ENCODE peak calls at places on chromosome 20, in nine cellular contexts. Y, K, N, O, T, X, E, B and F are unnamed samples.

GRCh38 chr20:42093542-42094440 is 475.6 kb upstream of the CHD6 start:
- DNase-seq in K (no peak), N (peak), E (no peak), Y (no peak), X (no peak), T (no peak), O (no peak), B (no peak), F (no peak)

GRCh38 chr20:37081717-37082289 is 14.0 kb downstream of the RBL1 start:
- DNase-seq in T (no peak), O (no peak), B (peak), E (peak), K (peak), X (no peak), Y (peak), N (peak), F (peak)

GRCh38 chr20:46030290-46031013 is 1.4 kb downstream of the SLC12A5 start:
- DNase-seq in N (no peak), E (no peak), X (peak), Y (no peak), O (no peak), B (no peak), K (no peak), T (no peak), F (no peak)

GRCh38 chr20:13898012-13898612 is 92.3 kb downstream of the SEL1L2 start:
- DNase-seq in Y (no peak), B (no peak), O (no peak), E (peak), K (no peak), T (no peak), N (no peak), X (no peak), F (no peak)

GRCh38 chr20:8389381-8390368 is 257.6 kb downstream of the PLCB1 start:
- DNase-seq in N (peak), X (no peak), B (no peak), T (no peak), K (no peak), O (no peak), Y (no peak), E (peak), F (no peak)

GRCh38 chr20:44522841-44523240 is 971 bp upstream of the SERINC3 start:
- DNase-seq in B (no peak), X (no peak), K (no peak), O (no peak), E (no peak), Y (no peak), T (no peak), N (no peak), F (no peak)

GRCh38 chr20:1830240-1830639 is 65.0 kb upstream of the SIRPA start:
- DNase-seq in E (no peak), Y (no peak), N (peak), T (no peak), X (no peak), B (no peak), O (no peak), K (no peak), F (no peak)

GRCh38 chr20:8877294-8877693 is 191.6 kb upstream of the PLCB4 start:
- DNase-seq in T (no peak), B (no peak), K (no peak), O (no peak), E (no peak), Y (no peak), N (no peak), X (no peak), F (no peak)

GRCh38 chr20:17797163-17797562 is 97.4 kb downstream of the BANF2 start:
- DNase-seq in O (no peak), X (no peak), Y (no peak), E (no peak), T (no peak), B (no peak), K (no peak), N (no peak), F (no peak)

GRCh38 chr20:29740951-29741593 is 1516.4 kb upstream of the DEFB115 start:
- DNase-seq in O (peak), E (no peak), K (no peak), X (peak), B (no peak), N (no peak), Y (peak), T (no peak), F (peak)

GRCh38 chr20:2259731-2260130 is 36.1 kb upstream of the TGM3 start:
- DNase-seq in B (no peak), N (no peak), O (no peak), K (no peak), E (no peak), Y (peak), X (no peak), T (no peak), F (no peak)

GRCh38 chr20:37364927-37365272 is 19.0 kb downstream of the SRC start:
- DNase-seq in K (no peak), Y (no peak), E (no peak), T (peak), X (no peak), O (no peak), B (no peak), N (no peak), F (peak)

GRCh38 chr20:49112596-49113274 is 66.6 kb downstream of the CSE1L start:
- DNase-seq in X (no peak), E (no peak), T (no peak), B (no peak), K (no peak), O (no peak), N (no peak), Y (no peak), F (no peak)

GRCh38 chr20:1656844-1657243 is 735 bp downstream of the SIRPG start:
- DNase-seq in K (no peak), X (no peak), N (no peak), T (no peak), Y (no peak), O (no peak), B (no peak), E (peak), F (no peak)

GRCh38 chr20:61186771-61187170 is 65.3 kb upstream of the CDH4 start:
- DNase-seq in N (no peak), E (no peak), T (no peak), Y (no peak), B (no peak), O (no peak), K (no peak), X (no peak), F (no peak)

GRCh38 chr20:57335392-57335791 is 5.8 kb downstream of the SPO11 start:
- DNase-seq in X (no peak), B (no peak), Y (no peak), O (no peak), E (peak), K (no peak), N (no peak), T (no peak), F (no peak)

GRCh38 chr20:25867776-25868649 is 171.4 kb upstream of the ZNF337 start:
- DNase-seq in T (peak), O (peak), X (peak), N (peak), E (no peak), Y (no peak), K (peak), B (peak), F (peak)

GRCh38 chr20:51860015-51860882 is 57.9 kb upstream of the SALL4 start:
- DNase-seq in N (no peak), B (no peak), Y (no peak), O (no peak), E (no peak), K (peak), X (no peak), T (no peak), F (no peak)

GRCh38 chr20:38168791-38169589 is 3.9 kb upstream of the TGM2 start:
- DNase-seq in K (no peak), N (no peak), B (no peak), E (peak), T (no peak), O (peak), X (no peak), Y (no peak), F (no peak)

GRCh38 chr20:50194831-50195523 is 4.3 kb downstream of the CEBPB start:
- DNase-seq in N (no peak), Y (no peak), O (no peak), K (no peak), T (peak), B (peak), E (no peak), X (no peak), F (no peak)

GRCh38 chr20:22826306-22827230 is 208.5 kb upstream of the SSTR4 start:
- DNase-seq in X (no peak), Y (peak), K (no peak), N (no peak), B (no peak), O (no peak), T (no peak), E (no peak), F (no peak)

GRCh38 chr20:57250607-57251343 is 15.7 kb downstream of the BMP7 start:
- DNase-seq in Y (no peak), E (peak), N (no peak), K (no peak), O (no peak), B (no peak), X (peak), T (no peak), F (no peak)

DNA sequence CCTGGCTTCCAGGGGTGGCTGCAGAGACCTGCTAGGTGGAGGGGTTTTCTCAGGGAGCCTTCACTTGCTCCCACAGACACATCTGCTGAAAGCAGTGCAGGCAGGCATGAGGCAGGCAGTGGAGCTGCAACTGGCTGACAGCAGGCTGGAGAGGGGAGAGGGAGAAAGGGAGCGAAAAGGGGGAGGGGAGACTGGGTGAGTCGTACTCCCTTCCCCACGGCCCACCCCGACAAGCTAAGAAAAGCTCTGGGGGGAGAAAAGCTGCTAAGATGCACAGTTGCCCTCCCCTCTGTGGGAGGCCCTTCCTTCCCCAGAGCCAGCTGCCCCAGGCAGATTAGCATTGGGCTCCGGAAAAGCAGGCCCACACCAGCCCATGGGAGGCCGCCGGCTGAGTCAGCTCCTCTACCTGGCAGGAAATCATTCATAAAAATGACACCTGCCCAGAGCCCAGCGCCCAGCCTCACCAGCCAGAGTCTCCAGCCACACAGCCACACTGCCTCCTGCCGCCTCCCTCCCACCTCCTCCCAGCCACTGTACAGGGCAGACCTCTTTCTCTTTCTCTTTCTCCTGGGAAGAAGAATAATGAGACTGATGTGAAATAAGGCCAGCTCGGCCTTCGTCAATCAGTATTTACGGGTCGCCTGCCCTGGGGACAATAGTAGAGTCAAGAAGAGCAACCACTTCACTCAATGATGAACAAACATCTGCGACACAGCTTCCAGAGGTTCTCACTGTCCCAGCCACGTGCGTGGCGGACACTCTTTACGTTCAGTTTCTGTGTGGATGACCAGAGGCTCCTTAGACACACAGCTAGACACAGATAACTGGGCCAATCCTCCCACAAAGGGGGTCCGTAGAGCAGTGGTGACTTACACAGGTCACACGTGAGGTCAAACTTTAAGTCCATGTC is 7.7 kb upstream of the C20orf203 start:
- DNase-seq in T (no peak), N (no peak), X (no peak), E (peak), Y (no peak), B (no peak), K (no peak), O (no peak), F (no peak)
- TF ChIP-seq POLR2A in T (no peak), N (no peak), X (no peak), E (no peak), Y (no peak), B (no peak), K (no peak), O (no peak), F (no peak)

GRCh38 chr20:21127201-21127981 is 1.5 kb downstream of the KIZ start:
- DNase-seq in B (no peak), Y (no peak), K (no peak), E (no peak), O (no peak), X (no peak), T (no peak), N (no peak), F (no peak)

GRCh38 chr20:21124190-21124589 is 1.7 kb upstream of the KIZ start:
- DNase-seq in E (no peak), K (no peak), B (no peak), X (no peak), T (no peak), O (no peak), N (no peak), Y (no peak), F (no peak)

GRCh38 chr20:21129861-21130260 is 4.0 kb downstream of the KIZ start:
- DNase-seq in O (no peak), Y (no peak), K (no peak), B (no peak), E (no peak), X (no peak), N (no peak), T (no peak), F (no peak)

GRCh38 chr20:21125072-21125848 is 622 bp upstream of the KIZ start:
- DNase-seq in X (no peak), O (peak), E (no peak), B (no peak), T (peak), K (peak), N (peak), Y (peak), F (peak)

DNA sequence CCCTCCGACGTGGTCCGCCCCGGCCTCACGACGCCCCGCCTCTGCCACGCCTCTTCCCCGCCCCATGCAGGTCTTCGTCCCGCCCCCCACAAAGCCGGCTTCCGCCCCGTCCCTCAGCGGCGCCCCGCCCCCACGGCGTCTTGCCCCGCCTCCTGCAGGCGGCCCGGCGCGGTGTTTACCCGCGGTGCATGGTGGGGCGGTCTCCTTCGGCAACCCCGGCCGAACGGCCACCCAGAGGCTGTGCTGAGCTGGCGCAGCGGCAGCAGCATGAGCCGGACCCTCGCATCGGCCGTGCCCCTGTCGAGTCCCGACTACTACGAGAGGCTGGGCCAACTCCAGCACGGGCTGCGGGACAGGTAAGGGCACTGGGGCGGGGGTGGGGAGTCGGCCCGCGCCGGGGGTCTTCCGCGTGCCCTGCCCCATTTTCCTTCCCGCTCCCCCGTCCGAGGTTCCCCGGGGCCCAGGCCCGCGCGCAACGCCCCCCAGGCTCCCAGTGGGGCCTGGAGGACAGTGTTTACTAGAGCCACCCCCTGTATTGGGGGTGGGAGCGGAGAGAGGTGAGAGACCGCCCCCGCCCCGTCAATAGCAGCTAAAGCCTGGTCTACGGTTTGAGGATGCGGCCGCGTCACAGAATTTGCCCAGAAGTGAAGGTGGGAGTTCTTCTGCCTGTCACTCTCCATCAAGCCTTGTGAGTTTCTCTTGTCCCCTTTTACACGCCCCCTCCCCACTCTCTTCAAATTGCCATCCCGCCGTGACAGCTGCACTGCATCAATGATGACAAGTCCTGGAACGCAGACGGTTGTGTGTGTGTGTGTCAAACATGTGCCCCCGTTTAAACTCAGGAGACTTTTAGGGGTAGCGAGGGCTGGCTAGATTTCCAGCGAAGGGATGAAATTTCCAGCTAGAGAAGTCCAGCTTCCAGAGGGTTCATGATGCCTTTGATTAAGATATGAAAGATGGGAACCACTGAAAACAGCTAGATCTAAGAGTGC is at the start of gene KIZ:
- DNase-seq in E (peak), Y (peak), X (peak), O (peak), T (peak), N (peak), K (peak), B (peak), F (peak)
- TF ChIP-seq CTCF in E (peak), Y (no peak), X (peak), O (peak), T (peak), N (peak), K (peak), B (peak), F (peak)

GRCh38 chr20:62485062-62485700 is 9.4 kb upstream of the GATA5 start:
- DNase-seq in N (peak), Y (no peak), X (peak), T (no peak), O (peak), E (no peak), K (no peak), B (no peak), F (peak)
- TF ChIP-seq POLR2A in N (no peak), Y (no peak), X (no peak), T (no peak), O (no peak), E (no peak), K (no peak), B (no peak), F (no peak)

DNA sequence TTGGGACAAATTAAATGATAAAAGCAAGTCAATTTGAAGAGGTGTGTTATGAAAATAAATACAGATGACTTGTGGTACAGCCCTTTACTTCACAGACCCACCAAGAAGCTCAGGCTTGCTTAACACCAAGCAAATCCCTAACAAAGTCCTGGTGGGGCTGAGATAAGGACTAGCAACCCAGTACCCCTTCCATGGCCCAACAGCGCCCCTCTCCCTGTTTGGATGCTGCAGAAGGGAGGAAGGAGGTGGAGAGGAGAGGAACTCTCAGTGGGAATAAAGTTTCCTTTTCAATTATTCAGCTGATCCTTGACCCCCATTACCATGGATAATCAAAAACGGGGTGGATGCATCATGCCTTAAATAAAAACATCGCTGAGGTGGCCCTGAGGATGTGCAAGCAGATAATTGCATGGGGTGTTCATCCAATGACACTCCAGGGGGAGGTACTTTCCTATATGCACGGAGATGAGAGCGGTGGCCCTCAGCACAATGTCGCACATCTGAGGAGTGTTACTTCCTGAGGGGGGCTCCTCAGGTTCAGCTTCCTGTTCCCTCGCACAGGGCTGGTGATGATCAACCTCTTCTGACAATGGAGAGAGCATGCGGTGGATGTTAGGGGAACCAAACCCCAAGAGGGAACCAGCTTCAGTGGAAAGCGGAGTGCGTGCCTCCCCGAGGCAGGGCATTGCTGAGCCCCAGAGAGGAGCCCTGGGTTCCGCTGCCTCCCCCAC is 4.4 kb upstream of the ZNF831 start:
- DNase-seq in K (peak), X (no peak), E (no peak), B (no peak), T (no peak), O (no peak), Y (peak), N (no peak), F (peak)
- TF ChIP-seq CTCF in K (no peak), X (no peak), E (no peak), B (no peak), T (no peak), O (no peak), Y (no peak), N (no peak), F (no peak)

GRCh38 chr20:53865905-53866786 is 204.2 kb downstream of the BCAS1 start:
- DNase-seq in B (peak), E (peak), T (peak), Y (no peak), N (no peak), X (no peak), O (peak), K (peak), F (peak)
- TF ChIP-seq POLR2A in B (no peak), E (no peak), T (no peak), Y (no peak), N (no peak), X (no peak), O (no peak), K (no peak), F (no peak)

GRCh38 chr20:58868795-58869194 is 16.3 kb downstream of the GNAS start:
- DNase-seq in T (no peak), K (no peak), Y (peak), B (no peak), X (no peak), E (no peak), N (peak), O (no peak), F (no peak)

GRCh38 chr20:58869662-58870227 is 17.2 kb downstream of the GNAS start:
- DNase-seq in B (no peak), X (no peak), O (no peak), N (no peak), E (no peak), K (no peak), Y (peak), T (no peak), F (no peak)

GRCh38 chr20:58867211-58867610 is 14.7 kb downstream of the GNAS start:
- DNase-seq in X (no peak), B (peak), N (no peak), Y (peak), T (no peak), E (no peak), K (no peak), O (no peak), F (no peak)

DNA sequence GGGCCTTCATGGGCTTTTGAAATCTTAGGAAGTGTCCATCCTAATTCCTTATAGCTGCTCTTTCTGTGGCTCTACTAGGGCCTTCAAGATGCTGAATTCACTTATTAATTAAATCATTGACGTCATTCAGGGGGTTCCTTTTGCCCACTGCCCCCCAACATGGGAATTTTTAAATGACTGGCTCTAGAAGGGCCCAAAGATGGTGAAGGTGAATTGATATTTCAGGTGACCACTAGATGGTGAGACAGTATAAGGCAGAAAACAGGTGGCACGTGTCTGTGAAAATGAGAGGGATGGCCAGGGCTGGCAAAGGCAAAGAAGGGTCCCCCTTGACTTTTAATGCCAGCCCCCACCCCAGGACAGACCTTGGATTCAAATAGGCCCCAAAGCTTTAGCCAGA is 11.8 kb downstream of the GNAS start:
- DNase-seq in X (no peak), E (no peak), N (no peak), B (no peak), Y (no peak), O (no peak), T (no peak), K (no peak), F (no peak)
- TF ChIP-seq CTCF in X (no peak), E (no peak), N (no peak), B (no peak), Y (no peak), O (no peak), T (no peak), K (no peak), F (peak)